ENCODE peak calls at places on chromosomes 16 and 17, in seven cellular contexts. P is PC-9; R is CD8-positive, alpha-beta memory T cell; Y is left lung; T is colonic mucosa; H is effector memory CD4-positive, alpha-beta T cell; M is RWPE2. Z is an unnamed sample. For H3K4me1, the result is how much of the 10 kb centered on the place peaks cover.

GRCh38 chr16:89156740-89157645 is 14.6 kb upstream of the CDH15 start:
- DNase-seq in Y (no peak), R (no peak), P (no peak), M (no peak), H (no peak), T (no peak), Z (no peak)

GRCh38 chr16:84922351-84923135 is 88.8 kb downstream of the ZDHHC7 start:
- DNase-seq in Y (no peak), R (no peak), T (peak), H (no peak), M (no peak), P (no peak), Z (peak)

GRCh38 chr16:53809088-53809951 is 105.4 kb downstream of the FTO start:
- DNase-seq in Y (no peak), R (no peak), H (no peak), P (no peak), M (no peak), T (no peak), Z (no peak)

GRCh38 chr17:82698974-82699442 is 510 bp upstream of the RAB40B start:
- DNase-seq in T (no peak), R (no peak), H (no peak), M (no peak), P (no peak), Y (no peak), Z (no peak)

GRCh38 chr16:11093578-11094074 is 149.3 kb downstream of the CLEC16A start:
- DNase-seq in T (peak), H (no peak), R (no peak), Y (no peak), P (no peak), M (no peak), Z (peak)

GRCh38 chr17:50719144-50719923 is at the start of gene LUC7L3:
- DNase-seq in R (peak), H (peak), P (peak), Y (peak), M (peak), T (peak), Z (peak)

GRCh38 chr17:6374271-6374691 is 60.6 kb downstream of the AIPL1 start:
- DNase-seq in R (no peak), T (peak), M (no peak), P (peak), H (no peak), Y (no peak), Z (no peak)

GRCh38 chr16:67979955-67980678 is at the start of gene DPEP3:
- DNase-seq in M (no peak), H (no peak), Y (no peak), T (no peak), P (no peak), R (no peak), Z (no peak)

GRCh38 chr17:81459224-81459623 is 53.4 kb downstream of the ACTG1 start:
- DNase-seq in M (no peak), P (no peak), H (no peak), T (no peak), Y (no peak), R (no peak), Z (no peak)

GRCh38 chr17:50487213-50488096 is 8.8 kb downstream of the RSAD1 start:
- DNase-seq in R (no peak), T (no peak), P (peak), M (peak), Y (peak), H (no peak), Z (no peak)

GRCh38 chr17:7173687-7174602 is 5.2 kb downstream of the ASGR1 start:
- DNase-seq in M (no peak), H (peak), Y (peak), R (peak), P (no peak), T (peak), Z (peak)

GRCh38 chr16:57383276-57384247 is 11.3 kb downstream of the CX3CL1 start:
- DNase-seq in H (no peak), M (no peak), R (no peak), Y (no peak), T (peak), P (no peak), Z (no peak)

GRCh38 chr16:66574081-66574480 is 5.2 kb upstream of the CMTM2 start:
- DNase-seq in H (no peak), P (no peak), M (no peak), T (no peak), Y (no peak), R (no peak), Z (no peak)

GRCh38 chr17:38942641-38943040 is 17.2 kb downstream of the LASP1NB start:
- DNase-seq in T (no peak), Y (no peak), R (no peak), P (no peak), H (no peak), M (no peak), Z (no peak)

GRCh38 chr17:42408076-42408475 is 15.0 kb downstream of the CAVIN1 start:
- DNase-seq in R (no peak), Y (no peak), P (no peak), T (no peak), H (no peak), M (no peak), Z (no peak)

GRCh38 chr17:61862105-61862574 is 1.2 kb downstream of the BRIP1 start:
- DNase-seq in R (no peak), H (no peak), Y (no peak), M (no peak), T (no peak), P (peak), Z (no peak)

GRCh38 chr16:4293822-4294457 is 21.1 kb upstream of the TFAP4 start:
- DNase-seq in H (no peak), M (peak), Y (no peak), P (peak), R (no peak), T (no peak), Z (no peak)

GRCh38 chr16:27314161-27314723 is 468 bp downstream of the IL4R start:
- DNase-seq in T (peak), Y (peak), P (peak), H (peak), R (peak), M (no peak), Z (peak)

GRCh38 chr16:22262460-22262859 is 34.7 kb upstream of the POLR3E start:
- DNase-seq in H (no peak), R (no peak), P (no peak), M (no peak), T (no peak), Y (no peak), Z (no peak)

GRCh38 chr17:32995416-32995815 is 3.8 kb downstream of the SPACA3 start:
- DNase-seq in M (no peak), H (no peak), T (no peak), P (no peak), R (no peak), Y (no peak), Z (no peak)

GRCh38 chr17:56029980-56030624 is 123.2 kb upstream of the ANKFN1 start:
- DNase-seq in H (no peak), P (no peak), T (no peak), R (no peak), Y (no peak), M (no peak), Z (no peak)

DNA sequence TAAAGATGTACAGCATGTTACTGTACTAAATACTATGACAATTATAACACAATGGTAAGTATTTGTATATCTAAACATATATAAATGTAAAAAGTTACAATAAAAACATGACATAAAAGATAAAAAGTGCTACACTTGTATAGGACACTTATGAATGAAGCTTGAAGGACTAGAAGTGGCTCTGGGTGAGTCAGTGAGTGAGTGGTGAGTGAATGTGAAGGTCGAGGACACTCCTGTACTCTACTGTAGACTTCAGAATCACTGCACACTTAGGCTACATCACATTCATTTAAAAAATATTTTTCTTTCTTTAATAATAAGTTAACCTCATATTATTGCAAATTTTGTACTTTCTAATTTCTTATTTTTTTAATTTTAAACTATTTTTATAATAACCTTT is 1476.7 kb upstream of the CDH8 start:
- DNase-seq in P (no peak), R (no peak), T (no peak), M (no peak), H (no peak), Y (no peak), Z (no peak)
- H3K4me1 ChIP-seq in P (under half), R (under half), T (under half), M (under half), H (under half), Y (under half), Z (under half)

DNA sequence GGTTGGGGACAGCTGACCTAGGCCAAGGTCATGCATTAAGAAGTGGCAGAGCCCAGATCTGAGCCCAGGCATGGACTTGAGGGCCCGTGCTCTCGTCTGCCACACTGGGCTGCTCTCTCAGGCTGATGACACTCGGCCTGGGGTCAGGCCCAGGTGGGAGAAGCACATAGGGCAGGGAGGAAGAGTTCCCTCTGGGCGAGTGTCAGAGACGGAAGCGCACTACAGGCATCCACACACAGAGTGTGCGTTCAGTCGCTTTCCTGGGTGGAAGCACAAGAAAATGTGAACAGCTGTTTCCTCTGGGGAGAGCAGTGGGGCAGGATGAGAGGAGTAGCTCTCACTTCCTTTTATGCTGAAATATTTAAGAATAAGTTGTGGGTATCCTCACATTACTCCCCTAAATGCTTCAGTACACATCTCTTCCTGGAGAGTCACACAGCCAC is 59.7 kb downstream of the B9D1 start:
- DNase-seq in T (no peak), P (no peak), H (no peak), M (no peak), R (no peak), Y (no peak), Z (no peak)
- H3K4me1 ChIP-seq in T (under half), P (under half), H (under half), M (under half), R (under half), Y (under half), Z (under half)

GRCh38 chr17:67845374-67845773 is 20.1 kb downstream of the BPTF start:
- DNase-seq in R (no peak), H (no peak), P (no peak), M (no peak), T (no peak), Y (no peak), Z (no peak)
- H3K4me1 ChIP-seq in R (under half), H (under half), P (under half), M (under half), T (under half), Y (under half), Z (under half)

DNA sequence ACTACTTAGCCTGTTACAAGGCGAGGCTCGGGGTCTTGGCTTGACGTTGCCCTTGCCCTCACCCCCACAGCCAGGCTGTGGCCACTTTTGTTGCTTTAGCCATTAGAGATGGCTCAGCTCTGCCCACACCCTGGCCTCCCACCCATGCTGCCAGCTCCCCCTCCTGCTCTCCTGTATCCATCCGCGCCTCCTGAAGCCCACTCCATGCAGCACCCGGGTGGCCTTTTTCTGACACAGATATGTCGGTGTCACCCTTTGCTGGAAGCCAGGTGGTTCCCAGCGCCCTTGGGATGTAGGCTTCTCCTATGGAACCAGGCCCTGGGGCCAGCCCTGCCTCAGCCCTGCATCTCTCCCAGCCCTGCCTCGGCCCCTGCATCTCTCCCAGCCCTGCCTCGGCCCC is 9.7 kb downstream of the TSC2 start:
- DNase-seq in T (no peak), R (no peak), Y (no peak), M (no peak), H (no peak), P (no peak), Z (no peak)
- H3K4me1 ChIP-seq in T (under half), R (under half), Y (under half), M (under half), H (under half), P (under half), Z (under half)

GRCh38 chr16:17339764-17340541 is 130.8 kb downstream of the XYLT1 start:
- DNase-seq in M (no peak), T (no peak), P (peak), Y (no peak), R (no peak), H (no peak), Z (peak)
- H3K4me1 ChIP-seq in M (under half), T (under half), P (under half), Y (under half), R (under half), H (under half), Z (under half)

GRCh38 chr17:78242024-78242742 is 10.8 kb downstream of the TMEM235 start:
- DNase-seq in P (no peak), Y (peak), H (no peak), T (no peak), M (no peak), R (no peak), Z (no peak)

GRCh38 chr17:78240012-78240655 is 8.7 kb downstream of the TMEM235 start:
- DNase-seq in H (no peak), P (no peak), M (peak), R (no peak), T (no peak), Y (peak), Z (no peak)

GRCh38 chr17:78241277-78242023 is 10.0 kb downstream of the TMEM235 start:
- DNase-seq in R (no peak), Y (no peak), M (no peak), H (no peak), P (no peak), T (no peak), Z (no peak)

GRCh38 chr17:78239489-78239931 is 8.1 kb downstream of the TMEM235 start:
- DNase-seq in Y (peak), T (no peak), M (no peak), R (no peak), P (no peak), H (no peak), Z (no peak)

DNA sequence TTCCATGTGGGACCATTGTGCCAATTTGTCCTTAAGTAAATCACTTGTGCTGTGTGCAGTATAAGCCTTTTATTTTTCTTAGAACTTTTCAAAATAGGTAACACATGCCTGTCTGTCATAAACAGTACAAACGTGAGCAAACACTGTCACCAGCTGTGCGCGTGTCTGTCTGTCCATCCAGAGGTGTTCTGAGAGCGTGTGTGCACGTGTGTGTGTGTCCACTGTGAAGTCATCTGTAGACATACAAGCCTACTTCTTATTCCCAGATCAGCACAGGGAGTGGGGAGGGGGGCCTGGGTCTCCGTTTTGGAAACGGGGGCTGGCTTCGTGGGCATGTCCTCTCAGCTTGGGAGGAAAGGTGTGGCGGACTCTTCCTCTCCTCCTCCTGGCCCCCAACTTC is 9.4 kb downstream of the TMEM235 start:
- DNase-seq in H (no peak), R (no peak), M (no peak), T (no peak), P (no peak), Y (no peak), Z (no peak)
- H3K4me1 ChIP-seq in H (under half), R (under half), M (under half), T (under half), P (under half), Y (under half), Z (under half)

DNA sequence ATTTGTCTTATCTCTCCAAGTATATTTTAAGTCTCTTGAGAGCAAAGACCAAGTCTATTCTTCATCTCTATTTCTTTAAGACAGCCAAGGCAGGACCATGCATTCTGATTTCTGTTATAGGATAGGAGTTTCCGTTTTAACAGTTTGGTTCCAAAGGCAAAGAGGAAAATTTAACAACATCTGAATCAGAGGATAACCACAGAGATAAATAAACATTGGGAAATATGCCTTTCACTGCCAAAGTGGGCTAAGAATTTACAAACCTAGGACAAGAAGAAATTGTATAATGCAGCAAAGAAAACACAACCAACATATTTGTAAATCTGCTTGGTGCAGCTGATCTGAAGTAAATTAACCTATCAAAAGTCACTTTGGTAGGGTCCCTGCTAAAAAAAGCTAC is 37.7 kb downstream of the USP32 start:
- DNase-seq in M (no peak), H (no peak), Y (no peak), P (peak), T (no peak), R (no peak), Z (no peak)
- H3K4me1 ChIP-seq in M (under half), H (under half), Y (under half), P (under half), T (under half), R (under half), Z (under half)

GRCh38 chr17:77163521-77164280 is 22.9 kb downstream of the SEC14L1 start:
- DNase-seq in H (no peak), Y (no peak), R (no peak), T (no peak), P (no peak), M (no peak), Z (no peak)
- H3K4me1 ChIP-seq in H (under half), Y (under half), R (under half), T (under half), P (under half), M (under half), Z (under half)

Z was measured in transverse colon.